ENCODE peak calls at places on chromosomes 4 and X, in five cellular contexts. One of them, this sample, is unnamed.

GRCh38 chr4:152630361-152630760 is 49.4 kb downstream of the TMEM154 start:
- DNase-seq in fibroblast of lung: no peak
- DNase-seq in suprapubic skin: no peak
- DNase-seq in astrocyte: no peak
- DNase-seq in heart left ventricle: no peak
- DNase-seq in this sample: no peak

GRCh38 chr4:48704091-48704802 is 75.8 kb downstream of the FRYL start:
- DNase-seq in fibroblast of lung: no peak
- DNase-seq in suprapubic skin: no peak
- DNase-seq in astrocyte: no peak
- DNase-seq in heart left ventricle: no peak
- DNase-seq in this sample: no peak

GRCh38 chr4:166252487-166253402 is 379.7 kb downstream of the TLL1 start:
- DNase-seq in fibroblast of lung: peak; percentile 13
- DNase-seq in suprapubic skin: no peak
- DNase-seq in astrocyte: no peak
- DNase-seq in heart left ventricle: no peak
- DNase-seq in this sample: no peak

GRCh38 chr4:121138014-121138413 is 26.1 kb downstream of the TNIP3 start:
- DNase-seq in fibroblast of lung: no peak
- DNase-seq in suprapubic skin: no peak
- DNase-seq in astrocyte: no peak
- DNase-seq in heart left ventricle: no peak
- DNase-seq in this sample: no peak

GRCh38 chr4:124711469-124712416 is 789 bp downstream of the ANKRD50 start:
- DNase-seq in fibroblast of lung: peak; percentile 77
- DNase-seq in suprapubic skin: peak; percentile 79
- DNase-seq in astrocyte: peak; percentile 66
- DNase-seq in heart left ventricle: no peak
- DNase-seq in this sample: peak; percentile 25

GRCh38 chr4:27089186-27089585 is 228.5 kb downstream of the STIM2 start:
- DNase-seq in fibroblast of lung: no peak
- DNase-seq in suprapubic skin: no peak
- DNase-seq in astrocyte: no peak
- DNase-seq in heart left ventricle: no peak
- DNase-seq in this sample: no peak

GRCh38 chr4:49000806-49001205 is 14.7 kb downstream of the CWH43 start:
- DNase-seq in fibroblast of lung: no peak
- DNase-seq in suprapubic skin: no peak
- DNase-seq in astrocyte: no peak
- DNase-seq in heart left ventricle: no peak
- DNase-seq in this sample: no peak

GRCh38 chr4:139735381-139736256 is 70.0 kb downstream of the MGST2 start:
- DNase-seq in fibroblast of lung: peak; percentile 35
- DNase-seq in suprapubic skin: peak; percentile 76
- DNase-seq in astrocyte: peak; percentile 8
- DNase-seq in heart left ventricle: peak; percentile 69
- DNase-seq in this sample: no peak

GRCh38 chr4:145427991-145428390 is 53.7 kb upstream of the SMAD1 start:
- DNase-seq in fibroblast of lung: no peak
- DNase-seq in suprapubic skin: no peak
- DNase-seq in astrocyte: no peak
- DNase-seq in heart left ventricle: no peak
- DNase-seq in this sample: no peak

GRCh38 chr4:71189471-71189870 is 149.3 kb upstream of the SLC4A4 start:
- DNase-seq in fibroblast of lung: peak; percentile 80
- DNase-seq in suprapubic skin: no peak
- DNase-seq in astrocyte: peak; percentile 69
- DNase-seq in heart left ventricle: no peak
- DNase-seq in this sample: no peak

GRCh38 chrX:103343105-103343504 is 13.1 kb downstream of the TCEAL7 start:
- DNase-seq in fibroblast of lung: peak; percentile 20
- DNase-seq in suprapubic skin: no peak
- DNase-seq in astrocyte: no peak
- DNase-seq in heart left ventricle: no peak
- DNase-seq in this sample: no peak

GRCh38 chr4:175509320-175509719 is 302.7 kb downstream of the GPM6A start:
- DNase-seq in fibroblast of lung: no peak
- DNase-seq in suprapubic skin: no peak
- DNase-seq in astrocyte: no peak
- DNase-seq in heart left ventricle: no peak
- DNase-seq in this sample: no peak

GRCh38 chr4:96102541-96103018 is 262.7 kb downstream of the PDHA2 start:
- DNase-seq in fibroblast of lung: peak; percentile 89
- DNase-seq in suprapubic skin: no peak
- DNase-seq in astrocyte: peak; percentile 91
- DNase-seq in heart left ventricle: no peak
- DNase-seq in this sample: no peak

GRCh38 chrX:22095306-22095705 is 63.2 kb downstream of the PHEX start:
- DNase-seq in fibroblast of lung: peak; percentile 59
- DNase-seq in suprapubic skin: peak; percentile 75
- DNase-seq in astrocyte: peak; percentile 51
- DNase-seq in heart left ventricle: no peak
- DNase-seq in this sample: no peak

GRCh38 chrX:134658421-134658896 is at the start of gene PLAC1:
- DNase-seq in fibroblast of lung: no peak
- DNase-seq in suprapubic skin: no peak
- DNase-seq in astrocyte: no peak
- DNase-seq in heart left ventricle: no peak
- DNase-seq in this sample: no peak

GRCh38 chr4:130165381-130165780 is 1069.4 kb downstream of the C4orf33 start:
- DNase-seq in fibroblast of lung: no peak
- DNase-seq in suprapubic skin: no peak
- DNase-seq in astrocyte: no peak
- DNase-seq in heart left ventricle: no peak
- DNase-seq in this sample: no peak

GRCh38 chrX:15293471-15293870 is 22.0 kb downstream of the ASB11 start:
- DNase-seq in fibroblast of lung: no peak
- DNase-seq in suprapubic skin: no peak
- DNase-seq in astrocyte: no peak
- DNase-seq in heart left ventricle: no peak
- DNase-seq in this sample: no peak

GRCh38 chr4:169984745-169985144 is 41.5 kb downstream of the MFAP3L start:
- DNase-seq in fibroblast of lung: no peak
- DNase-seq in suprapubic skin: no peak
- DNase-seq in astrocyte: no peak
- DNase-seq in heart left ventricle: no peak
- DNase-seq in this sample: no peak

GRCh38 chr4:188106454-188106853 is 2.9 kb downstream of the TRIML2 start:
- DNase-seq in fibroblast of lung: no peak
- DNase-seq in suprapubic skin: no peak
- DNase-seq in astrocyte: no peak
- DNase-seq in heart left ventricle: peak; percentile 64
- DNase-seq in this sample: no peak

GRCh38 chr4:89305712-89306437 is 1.7 kb downstream of the GPRIN3 start:
- DNase-seq in fibroblast of lung: peak; percentile 56
- DNase-seq in suprapubic skin: no peak
- DNase-seq in astrocyte: peak; percentile 46
- DNase-seq in heart left ventricle: no peak
- DNase-seq in this sample: no peak

GRCh38 chrX:133792198-133792953 is 193.0 kb downstream of the GPC3 start:
- DNase-seq in fibroblast of lung: peak; percentile 54
- DNase-seq in suprapubic skin: peak; percentile 68
- DNase-seq in astrocyte: peak; percentile 45
- DNase-seq in heart left ventricle: peak; percentile 63
- DNase-seq in this sample: peak; percentile 37

GRCh38 chr4:19386786-19387185 is 864.9 kb upstream of the SLIT2 start:
- DNase-seq in fibroblast of lung: peak; percentile 46
- DNase-seq in suprapubic skin: no peak
- DNase-seq in astrocyte: peak; percentile 44
- DNase-seq in heart left ventricle: no peak
- DNase-seq in this sample: no peak

GRCh38 chrX:119236599-119237525 is 777 bp downstream of the PGRMC1 start:
- DNase-seq in fibroblast of lung: peak; percentile 82
- DNase-seq in suprapubic skin: peak; percentile 71
- DNase-seq in astrocyte: peak; percentile 78
- DNase-seq in heart left ventricle: peak; percentile 64
- DNase-seq in this sample: no peak

GRCh38 chr4:98546910-98547544 is 111.4 kb downstream of the TSPAN5 start:
- DNase-seq in fibroblast of lung: peak; percentile 71
- DNase-seq in suprapubic skin: no peak
- DNase-seq in astrocyte: peak; percentile 66
- DNase-seq in heart left ventricle: no peak
- DNase-seq in this sample: no peak

GRCh38 chr4:2085496-2085901 is 26.4 kb downstream of the NAT8L start:
- DNase-seq in fibroblast of lung: no peak
- DNase-seq in suprapubic skin: peak; percentile 30
- DNase-seq in astrocyte: no peak
- DNase-seq in heart left ventricle: peak; percentile 32
- DNase-seq in this sample: no peak

GRCh38 chrX:148371251-148371650 is 129.2 kb upstream of the AFF2 start:
- DNase-seq in fibroblast of lung: no peak
- DNase-seq in suprapubic skin: no peak
- DNase-seq in astrocyte: no peak
- DNase-seq in heart left ventricle: no peak
- DNase-seq in this sample: no peak

GRCh38 chr4:185774815-185775684 is 36.9 kb downstream of the SORBS2 start:
- DNase-seq in fibroblast of lung: peak; percentile 94
- DNase-seq in suprapubic skin: no peak
- DNase-seq in astrocyte: peak; percentile 89
- DNase-seq in heart left ventricle: no peak
- DNase-seq in this sample: no peak

GRCh38 chr4:113455081-113455480 is 306.5 kb downstream of the CAMK2D start:
- DNase-seq in fibroblast of lung: no peak
- DNase-seq in suprapubic skin: no peak
- DNase-seq in astrocyte: no peak
- DNase-seq in heart left ventricle: no peak
- DNase-seq in this sample: no peak

GRCh38 chrX:154980330-154981115 is 42.0 kb downstream of the F8 start:
- DNase-seq in fibroblast of lung: peak; percentile 36
- DNase-seq in suprapubic skin: peak; percentile 68
- DNase-seq in astrocyte: peak; percentile 16
- DNase-seq in heart left ventricle: peak; percentile 72
- DNase-seq in this sample: peak; percentile 47

DNA sequence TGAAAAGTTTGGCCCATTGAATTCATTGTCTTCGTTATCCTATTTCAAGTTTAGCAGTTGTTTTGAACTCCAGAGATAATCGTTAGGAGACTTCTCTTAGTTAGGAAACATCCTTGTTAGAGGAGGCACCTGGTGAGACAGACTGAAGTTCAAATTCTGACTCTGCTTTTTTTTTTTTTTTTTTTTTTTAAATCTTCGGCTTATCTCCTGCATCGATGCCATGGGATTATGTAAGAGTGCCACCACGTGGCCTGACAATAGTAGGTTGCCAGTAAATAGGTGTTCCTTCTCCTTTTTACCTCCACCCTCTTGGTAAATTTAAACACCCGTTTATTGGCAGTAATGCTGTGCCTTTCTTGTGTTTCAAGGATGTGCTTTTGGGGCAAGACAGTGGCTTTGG is 149.3 kb downstream of the SOWAHB start:
- DNase-seq in fibroblast of lung: peak; percentile 49
- DNase-seq in suprapubic skin: no peak
- DNase-seq in astrocyte: no peak
- DNase-seq in heart left ventricle: no peak
- DNase-seq in this sample: no peak
- TF ChIP-seq CTCF in fibroblast of lung: no peak
- TF ChIP-seq CTCF in suprapubic skin: no peak
- TF ChIP-seq CTCF in astrocyte: peak; percentile 52
- TF ChIP-seq CTCF in heart left ventricle: no peak
- TF ChIP-seq CTCF in this sample: no peak

GRCh38 chr4:34422472-34422871 is 1821.8 kb downstream of the ARAP2 start:
- DNase-seq in fibroblast of lung: peak; percentile 6
- DNase-seq in suprapubic skin: no peak
- DNase-seq in astrocyte: no peak
- DNase-seq in heart left ventricle: no peak
- DNase-seq in this sample: no peak
- TF ChIP-seq CTCF in fibroblast of lung: peak; percentile 30
- TF ChIP-seq CTCF in suprapubic skin: no peak
- TF ChIP-seq CTCF in astrocyte: no peak
- TF ChIP-seq CTCF in heart left ventricle: no peak
- TF ChIP-seq CTCF in this sample: no peak

GRCh38 chr4:3449574-3450534 is 8.1 kb downstream of the HGFAC start:
- DNase-seq in fibroblast of lung: no peak
- DNase-seq in suprapubic skin: no peak
- DNase-seq in astrocyte: no peak
- DNase-seq in heart left ventricle: peak; percentile 55
- DNase-seq in this sample: no peak
- TF ChIP-seq CTCF in fibroblast of lung: no peak
- TF ChIP-seq CTCF in suprapubic skin: no peak
- TF ChIP-seq CTCF in astrocyte: no peak
- TF ChIP-seq CTCF in heart left ventricle: no peak
- TF ChIP-seq CTCF in this sample: no peak

GRCh38 chr4:35151816-35152572 is 1092.3 kb downstream of the ARAP2 start:
- DNase-seq in fibroblast of lung: no peak
- DNase-seq in suprapubic skin: no peak
- DNase-seq in astrocyte: no peak
- DNase-seq in heart left ventricle: no peak
- DNase-seq in this sample: no peak
- TF ChIP-seq CTCF in fibroblast of lung: no peak
- TF ChIP-seq CTCF in suprapubic skin: no peak
- TF ChIP-seq CTCF in astrocyte: no peak
- TF ChIP-seq CTCF in heart left ventricle: no peak
- TF ChIP-seq CTCF in this sample: no peak

GRCh38 chr4:107900508-107900907 is 30.8 kb upstream of the CYP2U1 start:
- DNase-seq in fibroblast of lung: no peak
- DNase-seq in suprapubic skin: no peak
- DNase-seq in astrocyte: no peak
- DNase-seq in heart left ventricle: no peak
- DNase-seq in this sample: no peak

GRCh38 chr4:107902715-107903114 is 28.6 kb upstream of the CYP2U1 start:
- DNase-seq in fibroblast of lung: no peak
- DNase-seq in suprapubic skin: no peak
- DNase-seq in astrocyte: no peak
- DNase-seq in heart left ventricle: no peak
- DNase-seq in this sample: no peak

GRCh38 chr4:107900067-107900466 is 31.3 kb upstream of the CYP2U1 start:
- DNase-seq in fibroblast of lung: no peak
- DNase-seq in suprapubic skin: no peak
- DNase-seq in astrocyte: no peak
- DNase-seq in heart left ventricle: no peak
- DNase-seq in this sample: no peak

GRCh38 chr4:107897823-107898222 is 33.5 kb upstream of the CYP2U1 start:
- DNase-seq in fibroblast of lung: no peak
- DNase-seq in suprapubic skin: no peak
- DNase-seq in astrocyte: no peak
- DNase-seq in heart left ventricle: no peak
- DNase-seq in this sample: no peak

GRCh38 chr4:107901213-107901934 is 30.0 kb upstream of the CYP2U1 start:
- DNase-seq in fibroblast of lung: no peak
- DNase-seq in suprapubic skin: no peak
- DNase-seq in astrocyte: no peak
- DNase-seq in heart left ventricle: no peak
- DNase-seq in this sample: no peak
- TF ChIP-seq CTCF in fibroblast of lung: no peak
- TF ChIP-seq CTCF in suprapubic skin: no peak
- TF ChIP-seq CTCF in astrocyte: no peak
- TF ChIP-seq CTCF in heart left ventricle: no peak
- TF ChIP-seq CTCF in this sample: no peak

GRCh38 chr4:84578540-84579409 is 4.2 kb upstream of the CDS1 start:
- DNase-seq in fibroblast of lung: peak; percentile 53
- DNase-seq in suprapubic skin: no peak
- DNase-seq in astrocyte: peak; percentile 37
- DNase-seq in heart left ventricle: no peak
- DNase-seq in this sample: no peak
- TF ChIP-seq CTCF in fibroblast of lung: peak; percentile 84
- TF ChIP-seq CTCF in suprapubic skin: peak; percentile 15
- TF ChIP-seq CTCF in astrocyte: peak; percentile 65
- TF ChIP-seq CTCF in heart left ventricle: peak; percentile 34
- TF ChIP-seq CTCF in this sample: no peak

GRCh38 chrX:55450259-55450658 is 1.7 kb upstream of the MAGEH1 start:
- DNase-seq in fibroblast of lung: no peak
- DNase-seq in suprapubic skin: no peak
- DNase-seq in astrocyte: no peak
- DNase-seq in heart left ventricle: no peak
- DNase-seq in this sample: no peak
- TF ChIP-seq CTCF in fibroblast of lung: peak; percentile 15
- TF ChIP-seq CTCF in suprapubic skin: no peak
- TF ChIP-seq CTCF in astrocyte: no peak
- TF ChIP-seq CTCF in heart left ventricle: no peak
- TF ChIP-seq CTCF in this sample: no peak